ENCODE peak calls at places on chromosomes 1 and 21, in six cellular contexts. I is testis, N is fibroblast of lung, R is neural crest cell, T is sigmoid colon, M is astrocyte of the spinal cord. U is an unnamed sample.

GRCh38 chr1:204493145-204493881 is 1.3 kb downstream of the PIK3C2B start:
- DNase-seq in I (peak), N (peak), R (peak), T (peak), M (peak), U (peak)

GRCh38 chr1:116514708-116515525 is 55.9 kb downstream of the CD58 start:
- DNase-seq in I (no peak), N (peak), R (no peak), T (no peak), M (peak), U (peak)

GRCh38 chr21:38203229-38203628 is 53.6 kb upstream of the KCNJ15 start:
- DNase-seq in I (no peak), N (no peak), R (no peak), T (no peak), M (no peak), U (no peak)

GRCh38 chr1:77948841-77949424 is 29.9 kb downstream of the FUBP1 start:
- DNase-seq in I (peak), N (peak), R (no peak), T (no peak), M (peak), U (peak)

GRCh38 chr1:4527819-4528218 is 126.6 kb upstream of the AJAP1 start:
- DNase-seq in I (no peak), N (no peak), R (no peak), T (no peak), M (no peak), U (no peak)

GRCh38 chr1:145695781-145696629 is 11.2 kb downstream of the PDZK1 start:
- DNase-seq in I (no peak), N (no peak), R (no peak), T (no peak), M (no peak), U (no peak)

GRCh38 chr1:86650065-86650464 is 54.3 kb upstream of the SH3GLB1 start:
- DNase-seq in I (no peak), N (no peak), R (no peak), T (no peak), M (no peak), U (no peak)

GRCh38 chr1:234957330-234958065 is 171.1 kb downstream of the TOMM20 start:
- DNase-seq in I (peak), N (peak), R (no peak), T (no peak), M (peak), U (peak)

GRCh38 chr21:26096972-26097371 is 73.6 kb downstream of the APP start:
- DNase-seq in I (no peak), N (no peak), R (no peak), T (no peak), M (no peak), U (no peak)

GRCh38 chr1:98429851-98430496 is 231.5 kb upstream of the SNX7 start:
- DNase-seq in I (no peak), N (no peak), R (no peak), T (no peak), M (no peak), U (no peak)

GRCh38 chr1:6483010-6483760 is 8.3 kb downstream of the PLEKHG5 start:
- DNase-seq in I (no peak), N (no peak), R (no peak), T (no peak), M (no peak), U (no peak)

GRCh38 chr1:38586993-38587646 is 272.5 kb downstream of the RRAGC start:
- DNase-seq in I (peak), N (no peak), R (peak), T (peak), M (no peak), U (peak)

GRCh38 chr1:8510041-8510823 is 192.3 kb downstream of the SLC45A1 start:
- DNase-seq in I (peak), N (peak), R (no peak), T (peak), M (peak), U (peak)

GRCh38 chr1:55937840-55938375 is 641.5 kb downstream of the PLPP3 start:
- DNase-seq in I (no peak), N (no peak), R (no peak), T (no peak), M (no peak), U (no peak)

GRCh38 chr1:225711236-225711937 is 58.5 kb upstream of the ENAH start:
- DNase-seq in I (no peak), N (no peak), R (no peak), T (no peak), M (no peak), U (no peak)

GRCh38 chr1:210464519-210465039 is 135.9 kb downstream of the HHAT start:
- DNase-seq in I (no peak), N (peak), R (no peak), T (no peak), M (peak), U (no peak)

GRCh38 chr1:181033799-181034391 is at the start of gene MR1:
- DNase-seq in I (peak), N (peak), R (no peak), T (no peak), M (peak), U (peak)

GRCh38 chr1:53057134-53057533 is 4.9 kb upstream of the PODN start:
- DNase-seq in I (no peak), N (peak), R (no peak), T (no peak), M (no peak), U (no peak)

GRCh38 chr1:39540504-39541031 is 36.0 kb downstream of the PABPC4 start:
- DNase-seq in I (peak), N (peak), R (no peak), T (peak), M (peak), U (peak)

GRCh38 chr21:44870748-44871495 is 2.6 kb downstream of the PTTG1IP start:
- DNase-seq in I (peak), N (peak), R (no peak), T (no peak), M (peak), U (no peak)

GRCh38 chr1:154402409-154402921 is 2.7 kb upstream of the IL6R start:
- DNase-seq in I (no peak), N (no peak), R (no peak), T (peak), M (no peak), U (no peak)
- TF ChIP-seq CTCF in I (no peak), N (no peak), R (no peak), T (no peak), M (no peak), U (no peak)

DNA sequence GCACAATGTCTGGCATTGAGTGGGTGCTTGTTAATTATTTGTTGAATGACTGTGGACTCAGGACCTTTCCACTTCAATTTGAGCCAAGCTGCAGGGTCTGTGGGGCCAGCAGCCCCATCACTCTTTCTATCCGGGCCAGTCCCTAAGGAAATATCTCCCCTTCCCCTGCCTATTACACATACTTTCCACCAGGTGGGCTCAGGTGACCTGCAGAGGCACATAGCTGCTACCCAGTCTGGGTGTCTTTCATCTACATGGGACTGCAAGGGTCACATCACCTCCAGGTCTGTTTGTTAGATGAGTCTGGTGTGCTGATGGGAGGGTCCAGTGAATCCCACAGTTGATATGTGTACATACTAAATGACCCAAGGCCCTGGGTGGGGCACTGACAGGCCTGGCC is 59.6 kb upstream of the KDM4A start:
- DNase-seq in I (no peak), N (no peak), R (no peak), T (no peak), M (no peak), U (no peak)
- TF ChIP-seq CTCF in I (no peak), N (no peak), R (no peak), T (no peak), M (peak), U (peak)

GRCh38 chr1:217630711-217631591 is at the start of the genes GPATCH2 and SPATA17:
- DNase-seq in I (peak), N (peak), R (peak), T (peak), M (peak), U (peak)
- TF ChIP-seq CTCF in I (no peak), N (no peak), R (peak), T (peak), M (no peak), U (peak)

DNA sequence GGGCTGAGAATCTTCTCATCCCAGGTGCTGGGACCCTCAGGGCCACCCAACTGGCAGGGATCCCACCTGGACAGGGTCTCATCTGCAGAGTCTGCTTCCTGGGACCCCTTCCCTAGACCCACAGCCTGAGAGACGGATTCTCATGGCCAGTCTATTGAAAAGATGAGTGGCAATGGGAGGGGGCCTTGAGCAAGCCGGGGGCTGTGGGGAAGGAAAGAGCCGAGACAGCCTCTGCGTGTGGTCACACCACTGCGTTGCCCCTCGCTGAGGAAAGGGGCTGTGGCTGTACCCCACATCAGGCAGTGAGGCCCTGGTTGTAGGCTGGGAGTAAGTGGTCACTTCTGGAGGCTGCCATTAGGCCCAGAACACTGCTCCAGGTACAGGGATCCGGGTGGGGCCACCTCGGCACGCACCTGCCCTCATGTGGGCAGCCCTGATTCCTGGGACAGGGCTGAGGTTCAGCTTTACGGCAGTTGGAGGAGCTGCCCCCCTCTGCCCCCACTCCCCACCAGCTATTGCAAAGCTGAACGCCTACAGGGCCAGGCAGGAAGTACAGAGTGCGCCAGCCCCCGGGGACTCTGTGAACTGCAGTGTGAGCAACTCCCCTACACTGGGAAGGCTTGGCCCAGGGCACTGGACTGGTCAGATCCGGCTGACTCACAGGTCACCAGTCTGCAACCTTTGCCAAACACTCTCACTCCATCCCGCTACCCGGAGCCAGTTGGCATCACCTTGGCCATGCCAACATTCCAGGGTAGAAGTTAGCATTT is 106.9 kb downstream of the RIPK4 start:
- DNase-seq in I (no peak), N (peak), R (no peak), T (no peak), M (peak), U (peak)
- TF ChIP-seq CTCF in I (no peak), N (no peak), R (no peak), T (no peak), M (peak), U (peak)

DNA sequence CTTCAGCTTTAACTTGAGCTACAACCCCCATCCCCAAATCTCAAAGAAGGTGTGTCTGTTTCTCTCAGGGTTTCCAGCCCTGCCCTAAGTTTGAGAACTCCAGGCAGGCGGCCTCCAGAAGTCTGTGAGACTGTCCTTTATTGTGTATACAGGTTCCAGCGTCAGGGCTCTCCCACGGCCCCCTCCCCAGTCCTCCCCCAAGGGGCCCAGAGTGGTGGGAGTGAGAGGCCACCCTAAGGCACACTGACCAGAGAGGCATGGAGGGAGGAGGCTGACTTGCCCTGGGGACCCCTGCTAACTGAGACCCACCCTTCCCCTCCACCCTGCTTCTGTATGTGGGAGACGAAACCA is 4.0 kb downstream of the HSPB7 start:
- DNase-seq in I (no peak), N (no peak), R (no peak), T (no peak), M (no peak), U (no peak)
- TF ChIP-seq CTCF in I (no peak), N (no peak), R (no peak), T (no peak), M (no peak), U (no peak)

U was measured in choroid plexus epithelial cell.